ENCODE peak calls at places on chromosomes 6 and 20, in six cellular contexts. M is CD8-positive, alpha-beta memory T cell; O is fibroblast of pulmonary artery; C is right cardiac atrium; S is NCI-H1417; Y is astrocyte of the spinal cord. K is an unnamed sample.

GRCh38 chr6:88302769-88303230 is 136.7 kb upstream of the CNR1 start:
- DNase-seq in M (no peak), O (no peak), C (no peak), S (no peak), Y (peak; percentile 35), K (no peak)

GRCh38 chr20:62769346-62770071 is 26.8 kb upstream of the MRGBP start:
- DNase-seq in M (no peak), O (no peak), C (peak; percentile 38), S (no peak), Y (no peak), K (no peak)

GRCh38 chr6:106631356-106631755 is 2.0 kb downstream of the QRSL1 start:
- DNase-seq in M (no peak), O (peak; percentile 7), C (no peak), S (no peak), Y (no peak), K (no peak)

GRCh38 chr20:18223399-18223798 is 64.9 kb upstream of the ZNF133 start:
- DNase-seq in M (no peak), O (no peak), C (no peak), S (no peak), Y (no peak), K (no peak)

GRCh38 chr6:20770776-20771175 is 236.5 kb downstream of the CDKAL1 start:
- DNase-seq in M (no peak), O (no peak), C (no peak), S (no peak), Y (no peak), K (no peak)

GRCh38 chr6:143772662-143773061 is 70.5 kb upstream of the LTV1 start:
- DNase-seq in M (no peak), O (no peak), C (no peak), S (no peak), Y (no peak), K (no peak)

GRCh38 chr6:152828431-152828830 is 77.8 kb downstream of the VIP start:
- DNase-seq in M (no peak), O (no peak), C (no peak), S (no peak), Y (no peak), K (no peak)

GRCh38 chr20:2626853-2627541 is 25.4 kb upstream of the NOP56 start:
- DNase-seq in M (no peak), O (peak; percentile 81), C (no peak), S (no peak), Y (peak; percentile 75), K (no peak)

GRCh38 chr6:167824591-167825041 is 2.1 kb upstream of the AFDN start:
- DNase-seq in M (no peak), O (no peak), C (no peak), S (no peak), Y (peak; percentile 44), K (no peak)

GRCh38 chr6:138526822-138527235 is 27.5 kb upstream of the NHSL1 start:
- DNase-seq in M (no peak), O (no peak), C (no peak), S (no peak), Y (peak; percentile 22), K (no peak)

GRCh38 chr6:57262901-57263694 is 41.0 kb upstream of the RAB23 start:
- DNase-seq in M (no peak), O (peak; percentile 95), C (no peak), S (no peak), Y (peak; percentile 98), K (no peak)